ENCODE peak calls at places on chromosomes 2 and 18, in five cellular contexts. One of them, this sample, is unnamed.
A peak's percentile ranks its signal among the peaks of the same experiment; 100 is the strongest.

GRCh38 chr2:28905533-28905932 is 11.1 kb downstream of the WDR43 start:
- DNase-seq in kidney tubule cell: no peak
- DNase-seq in astrocyte of the hippocampus: no peak
- DNase-seq in left ventricle myocardium superior: no peak
- DNase-seq in adipocyte: no peak
- DNase-seq in this sample: no peak

GRCh38 chr2:226835420-226835795 is 446 bp upstream of the RHBDD1 start:
- DNase-seq in kidney tubule cell: no peak
- DNase-seq in astrocyte of the hippocampus: no peak
- DNase-seq in left ventricle myocardium superior: no peak
- DNase-seq in adipocyte: no peak
- DNase-seq in this sample: peak; percentile 8

GRCh38 chr2:102235491-102235890 is 48.7 kb downstream of the IL1RL2 start:
- DNase-seq in kidney tubule cell: peak; percentile 18
- DNase-seq in astrocyte of the hippocampus: no peak
- DNase-seq in left ventricle myocardium superior: no peak
- DNase-seq in adipocyte: no peak
- DNase-seq in this sample: no peak

GRCh38 chr2:27100036-27100435 is 13.5 kb downstream of the KHK start:
- DNase-seq in kidney tubule cell: no peak
- DNase-seq in astrocyte of the hippocampus: no peak
- DNase-seq in left ventricle myocardium superior: no peak
- DNase-seq in adipocyte: no peak
- DNase-seq in this sample: no peak

GRCh38 chr2:222878877-222879601 is 18.2 kb downstream of the ACSL3 start:
- DNase-seq in kidney tubule cell: peak; percentile 69
- DNase-seq in astrocyte of the hippocampus: peak; percentile 49
- DNase-seq in left ventricle myocardium superior: no peak
- DNase-seq in adipocyte: no peak
- DNase-seq in this sample: peak; percentile 87

GRCh38 chr2:174333502-174334277 is 1.1 kb upstream of the SP9 start:
- DNase-seq in kidney tubule cell: no peak
- DNase-seq in astrocyte of the hippocampus: peak; percentile 31
- DNase-seq in left ventricle myocardium superior: no peak
- DNase-seq in adipocyte: no peak
- DNase-seq in this sample: no peak

GRCh38 chr2:5695641-5696350 is 3.6 kb downstream of the SOX11 start:
- DNase-seq in kidney tubule cell: peak; percentile 33
- DNase-seq in astrocyte of the hippocampus: peak; percentile 77
- DNase-seq in left ventricle myocardium superior: no peak
- DNase-seq in adipocyte: peak; percentile 74
- DNase-seq in this sample: no peak

GRCh38 chr2:212294816-212295215 is 243.8 kb downstream of the ERBB4 start:
- DNase-seq in kidney tubule cell: no peak
- DNase-seq in astrocyte of the hippocampus: no peak
- DNase-seq in left ventricle myocardium superior: no peak
- DNase-seq in adipocyte: no peak
- DNase-seq in this sample: no peak

GRCh38 chr18:68221116-68221724 is 493.7 kb downstream of the TMX3 start:
- DNase-seq in kidney tubule cell: no peak
- DNase-seq in astrocyte of the hippocampus: no peak
- DNase-seq in left ventricle myocardium superior: no peak
- DNase-seq in adipocyte: no peak
- DNase-seq in this sample: no peak

GRCh38 chr2:219688560-219689445 is 61.4 kb downstream of the SLC4A3 start:
- DNase-seq in kidney tubule cell: peak; percentile 81
- DNase-seq in astrocyte of the hippocampus: peak; percentile 96
- DNase-seq in left ventricle myocardium superior: peak; percentile 62
- DNase-seq in adipocyte: peak; percentile 31
- DNase-seq in this sample: peak; percentile 75

This sample was measured in renal cortical epithelial cell.